ENCODE peak calls at places on chromosomes 6 and 20, in seven cellular contexts. S is IMR-90; B is Calu3; A is body of pancreas; P is NCI-H2081; M is stimulated activated CD4-positive, alpha-beta T cell treated with anti-CD3 and anti-CD28 coated beads, Interleukin-1b, Interleukin-23, amount 100 ng/mL, for 48 hours; U is activated T-cell treated with anti-CD3 and anti-CD28 coated beads, Interleukin-2, amount 50 U/mL, for 4 hours. X is an unnamed sample.

GRCh38 chr6:113994934-113995342 is 24.0 kb upstream of the HDAC2 start:
- DNase-seq in S (peak), B (peak), A (peak), P (peak), M (peak), U (peak), X (peak)

GRCh38 chr6:168968228-168968627 is 285.4 kb downstream of the THBS2 start:
- DNase-seq in S (peak), B (peak), A (peak), P (peak), M (no peak), U (no peak), X (peak)

GRCh38 chr20:43508106-43508505 is 609 bp downstream of the L3MBTL1 start:
- DNase-seq in S (no peak), B (peak), A (no peak), P (no peak), M (no peak), U (no peak), X (no peak)

GRCh38 chr6:165985281-165985925 is 182.2 kb downstream of the TBXT start:
- DNase-seq in S (no peak), B (no peak), A (no peak), P (no peak), M (no peak), U (no peak), X (no peak)

GRCh38 chr20:58557713-58558335 is 42.6 kb upstream of the APCDD1L start:
- DNase-seq in S (peak), B (no peak), A (no peak), P (no peak), M (no peak), U (no peak), X (no peak)

GRCh38 chr6:96775727-96776400 is 61.4 kb downstream of the GPR63 start:
- DNase-seq in S (no peak), B (no peak), A (no peak), P (no peak), M (no peak), U (no peak), X (no peak)

GRCh38 chr20:17281478-17281877 is 54.6 kb downstream of the PCSK2 start:
- DNase-seq in S (peak), B (peak), A (peak), P (peak), M (peak), U (no peak), X (peak)

GRCh38 chr20:4544765-4545164 is 176.9 kb upstream of the PRND start:
- DNase-seq in S (peak), B (no peak), A (no peak), P (no peak), M (no peak), U (no peak), X (no peak)

GRCh38 chr6:147941143-147941542 is 401.5 kb upstream of the SASH1 start:
- DNase-seq in S (no peak), B (no peak), A (no peak), P (no peak), M (no peak), U (no peak), X (no peak)

GRCh38 chr6:136647363-136647763 is 97.1 kb upstream of the MAP7 start:
- DNase-seq in S (peak), B (no peak), A (peak), P (no peak), M (peak), U (peak), X (no peak)

GRCh38 chr20:11917663-11918062 is at the start of gene BTBD3:
- DNase-seq in S (peak), B (no peak), A (peak), P (peak), M (no peak), U (no peak), X (peak)

GRCh38 chr6:2542858-2543218 is 207.9 kb downstream of the MYLK4 start:
- DNase-seq in S (peak), B (peak), A (peak), P (no peak), M (peak), U (no peak), X (no peak)

GRCh38 chr6:39903656-39904055 is 30.6 kb downstream of the MOCS1 start:
- DNase-seq in S (no peak), B (no peak), A (no peak), P (no peak), M (no peak), U (no peak), X (no peak)

GRCh38 chr6:47631248-47632196 is 66.9 kb upstream of the ADGRF4 start:
- DNase-seq in S (peak), B (no peak), A (no peak), P (peak), M (no peak), U (no peak), X (peak)

GRCh38 chr20:16007978-16008377 is 565.3 kb downstream of the KIF16B start:
- DNase-seq in S (no peak), B (no peak), A (no peak), P (no peak), M (no peak), U (no peak), X (no peak)

GRCh38 chr20:35968930-35969329 is 540 bp downstream of the CNBD2 start:
- DNase-seq in S (no peak), B (no peak), A (no peak), P (no peak), M (no peak), U (no peak), X (no peak)

GRCh38 chr6:29561091-29561490 is 1.6 kb upstream of the UBD start:
- DNase-seq in S (no peak), B (peak), A (no peak), P (no peak), M (no peak), U (no peak), X (no peak)